ENCODE peak calls at places on chromosomes 7 and 10, in eight cellular contexts. One of them, this sample, is unnamed.

GRCh38 chr10:43461950-43462349 is 25.0 kb downstream of the ZNF487 start:
- DNase-seq in Peyer's patch: peak; percentile 62
- DNase-seq in H1: no peak
- DNase-seq in breast epithelium: no peak
- DNase-seq in left ventricle myocardium inferior: no peak
- DNase-seq in gastrocnemius medialis: no peak
- DNase-seq in thoracic aorta: no peak
- DNase-seq in tibial artery: no peak
- DNase-seq in this sample: no peak

GRCh38 chr7:140383954-140384713 is 14.2 kb downstream of the SLC37A3 start:
- DNase-seq in gastrocnemius medialis: no peak
- DNase-seq in tibial artery: no peak
- DNase-seq in H1: no peak
- DNase-seq in Peyer's patch: no peak
- DNase-seq in thoracic aorta: no peak
- DNase-seq in breast epithelium: no peak
- DNase-seq in left ventricle myocardium inferior: no peak
- DNase-seq in this sample: no peak

GRCh38 chr10:98919899-98920298 is 315.8 kb downstream of the HPSE2 start:
- DNase-seq in Peyer's patch: no peak
- DNase-seq in thoracic aorta: no peak
- DNase-seq in tibial artery: no peak
- DNase-seq in breast epithelium: no peak
- DNase-seq in left ventricle myocardium inferior: no peak
- DNase-seq in gastrocnemius medialis: no peak
- DNase-seq in H1: no peak
- DNase-seq in this sample: no peak

GRCh38 chr7:150983893-150984368 is 5.8 kb upstream of the KCNH2 start:
- DNase-seq in Peyer's patch: peak; percentile 47
- DNase-seq in breast epithelium: no peak
- DNase-seq in thoracic aorta: no peak
- DNase-seq in tibial artery: no peak
- DNase-seq in gastrocnemius medialis: no peak
- DNase-seq in left ventricle myocardium inferior: no peak
- DNase-seq in H1: no peak
- DNase-seq in this sample: no peak

GRCh38 chr10:86963341-86963919 is 4.9 kb upstream of the ADIRF start:
- DNase-seq in Peyer's patch: peak; percentile 42
- DNase-seq in tibial artery: no peak
- DNase-seq in left ventricle myocardium inferior: no peak
- DNase-seq in gastrocnemius medialis: no peak
- DNase-seq in thoracic aorta: no peak
- DNase-seq in breast epithelium: peak; percentile 13
- DNase-seq in H1: no peak
- DNase-seq in this sample: peak; percentile 43

GRCh38 chr10:13776861-13777301 is 190.1 kb downstream of the PRPF18 start:
- DNase-seq in left ventricle myocardium inferior: no peak
- DNase-seq in gastrocnemius medialis: no peak
- DNase-seq in H1: no peak
- DNase-seq in tibial artery: no peak
- DNase-seq in thoracic aorta: no peak
- DNase-seq in Peyer's patch: no peak
- DNase-seq in breast epithelium: no peak
- DNase-seq in this sample: no peak

GRCh38 chr7:131629203-131629871 is 72.9 kb upstream of the PODXL start:
- DNase-seq in gastrocnemius medialis: peak; percentile 20
- DNase-seq in left ventricle myocardium inferior: peak; percentile 51
- DNase-seq in tibial artery: peak; percentile 43
- DNase-seq in breast epithelium: no peak
- DNase-seq in H1: no peak
- DNase-seq in thoracic aorta: no peak
- DNase-seq in Peyer's patch: no peak
- DNase-seq in this sample: peak; percentile 82

GRCh38 chr10:60661627-60662026 is 116.7 kb upstream of the CDK1 start:
- DNase-seq in tibial artery: no peak
- DNase-seq in thoracic aorta: no peak
- DNase-seq in Peyer's patch: no peak
- DNase-seq in gastrocnemius medialis: no peak
- DNase-seq in left ventricle myocardium inferior: no peak
- DNase-seq in breast epithelium: no peak
- DNase-seq in H1: peak; percentile 51
- DNase-seq in this sample: no peak

GRCh38 chr10:99374526-99374925 is 45.4 kb downstream of the CNNM1 start:
- DNase-seq in thoracic aorta: no peak
- DNase-seq in H1: no peak
- DNase-seq in gastrocnemius medialis: no peak
- DNase-seq in breast epithelium: no peak
- DNase-seq in tibial artery: no peak
- DNase-seq in Peyer's patch: no peak
- DNase-seq in left ventricle myocardium inferior: no peak
- DNase-seq in this sample: no peak

GRCh38 chr7:309586-310228 is 19.7 kb downstream of the FOXL3 start:
- DNase-seq in H1: no peak
- DNase-seq in breast epithelium: no peak
- DNase-seq in Peyer's patch: no peak
- DNase-seq in thoracic aorta: no peak
- DNase-seq in gastrocnemius medialis: no peak
- DNase-seq in tibial artery: no peak
- DNase-seq in left ventricle myocardium inferior: no peak
- DNase-seq in this sample: no peak

GRCh38 chr10:94546058-94546595 is 539 bp downstream of the HELLS start:
- DNase-seq in thoracic aorta: no peak
- DNase-seq in Peyer's patch: no peak
- DNase-seq in gastrocnemius medialis: no peak
- DNase-seq in breast epithelium: no peak
- DNase-seq in tibial artery: no peak
- DNase-seq in H1: no peak
- DNase-seq in left ventricle myocardium inferior: no peak
- DNase-seq in this sample: no peak

GRCh38 chr7:128908750-128909385 is 1.6 kb downstream of the KCP start:
- DNase-seq in left ventricle myocardium inferior: no peak
- DNase-seq in tibial artery: no peak
- DNase-seq in thoracic aorta: no peak
- DNase-seq in Peyer's patch: peak; percentile 10
- DNase-seq in gastrocnemius medialis: no peak
- DNase-seq in H1: no peak
- DNase-seq in breast epithelium: no peak
- DNase-seq in this sample: no peak

GRCh38 chr10:60203993-60204618 is 185.6 kb downstream of the ANK3 start:
- DNase-seq in gastrocnemius medialis: no peak
- DNase-seq in Peyer's patch: no peak
- DNase-seq in H1: no peak
- DNase-seq in thoracic aorta: no peak
- DNase-seq in left ventricle myocardium inferior: no peak
- DNase-seq in breast epithelium: no peak
- DNase-seq in tibial artery: no peak
- DNase-seq in this sample: no peak

GRCh38 chr10:99530108-99531025 is 2.4 kb upstream of the NKX2-3 start:
- DNase-seq in H1: no peak
- DNase-seq in Peyer's patch: no peak
- DNase-seq in tibial artery: no peak
- DNase-seq in breast epithelium: no peak
- DNase-seq in thoracic aorta: no peak
- DNase-seq in gastrocnemius medialis: no peak
- DNase-seq in left ventricle myocardium inferior: no peak
- DNase-seq in this sample: no peak

GRCh38 chr7:22485189-22485588 is 14.8 kb downstream of the STEAP1B start:
- DNase-seq in breast epithelium: no peak
- DNase-seq in thoracic aorta: no peak
- DNase-seq in tibial artery: no peak
- DNase-seq in left ventricle myocardium inferior: no peak
- DNase-seq in Peyer's patch: no peak
- DNase-seq in H1: no peak
- DNase-seq in gastrocnemius medialis: no peak
- DNase-seq in this sample: no peak

DNA sequence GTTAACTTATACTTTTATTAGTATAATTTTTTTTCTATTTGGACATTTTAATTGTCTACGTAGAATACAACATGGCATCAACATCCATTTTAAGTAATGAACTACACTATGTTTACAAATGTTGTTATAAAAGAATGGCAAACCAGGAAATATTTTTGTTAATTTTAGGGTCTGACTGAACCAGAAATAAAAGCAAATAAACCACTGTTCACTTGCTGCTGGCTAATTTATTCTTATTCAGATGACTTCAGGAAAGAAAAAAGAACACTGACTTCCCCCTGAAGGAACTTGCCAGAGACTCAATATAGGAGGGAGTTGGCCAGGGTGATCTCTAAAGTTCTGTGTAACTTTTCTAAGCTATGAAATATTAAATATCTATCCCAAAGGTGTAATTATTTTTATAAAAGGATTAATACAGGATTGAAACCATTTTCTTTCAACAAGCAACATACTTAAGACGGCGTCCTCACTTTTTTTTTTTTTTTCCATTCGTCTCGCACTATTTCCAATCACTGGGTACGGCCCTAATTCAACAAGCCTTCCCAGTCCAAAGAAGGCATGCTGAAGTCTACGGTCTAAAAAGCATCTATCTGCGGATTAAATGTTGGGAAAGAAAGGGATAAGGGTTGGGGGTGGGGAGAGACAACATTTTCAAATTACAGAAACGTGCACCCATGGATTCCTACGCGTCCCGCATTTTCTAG is 1.1 kb downstream of the USP6NL start:
- DNase-seq in thoracic aorta: no peak
- DNase-seq in Peyer's patch: no peak
- DNase-seq in breast epithelium: no peak
- DNase-seq in gastrocnemius medialis: no peak
- DNase-seq in left ventricle myocardium inferior: no peak
- DNase-seq in H1: no peak
- DNase-seq in tibial artery: no peak
- DNase-seq in this sample: no peak
- H3K4me3 ChIP-seq in thoracic aorta: peak overlapping the region; percentile 93
- H3K4me3 ChIP-seq in Peyer's patch: peak overlapping the region; percentile 99
- H3K4me3 ChIP-seq in breast epithelium: peak overlapping the region; percentile 96
- H3K4me3 ChIP-seq in gastrocnemius medialis: peak overlapping the region; percentile 81
- H3K4me3 ChIP-seq in left ventricle myocardium inferior: peak overlapping the region; percentile 83
- H3K4me3 ChIP-seq in H1: peak overlapping the region; percentile 98
- H3K4me3 ChIP-seq in tibial artery: peak overlapping the region; percentile 86
- H3K4me3 ChIP-seq in this sample: peak overlapping the region; percentile 95

GRCh38 chr7:6117533-6117932 is 86.4 kb downstream of the ANKRD61 start:
- DNase-seq in tibial artery: no peak
- DNase-seq in Peyer's patch: no peak
- DNase-seq in left ventricle myocardium inferior: no peak
- DNase-seq in gastrocnemius medialis: no peak
- DNase-seq in H1: no peak
- DNase-seq in thoracic aorta: no peak
- DNase-seq in breast epithelium: no peak
- DNase-seq in this sample: no peak
- H3K36me3 ChIP-seq in tibial artery: peaks cover 93% of the 10 kb centered on the region
- H3K36me3 ChIP-seq in Peyer's patch: peaks cover 81% of the 10 kb centered on the region
- H3K36me3 ChIP-seq in left ventricle myocardium inferior: peaks cover 87% of the 10 kb centered on the region
- H3K36me3 ChIP-seq in gastrocnemius medialis: peaks cover 45% of the 10 kb centered on the region
- H3K36me3 ChIP-seq in H1: peaks cover 25% of the 10 kb centered on the region
- H3K36me3 ChIP-seq in thoracic aorta: peaks cover 51% of the 10 kb centered on the region
- H3K36me3 ChIP-seq in breast epithelium: no peaks in the 10 kb centered on the region
- H3K36me3 ChIP-seq in this sample: peaks cover 65% of the 10 kb centered on the region

GRCh38 chr7:134865001-134865845 is 85.8 kb downstream of the CALD1 start:
- DNase-seq in breast epithelium: no peak
- DNase-seq in Peyer's patch: no peak
- DNase-seq in gastrocnemius medialis: no peak
- DNase-seq in tibial artery: no peak
- DNase-seq in H1: no peak
- DNase-seq in left ventricle myocardium inferior: no peak
- DNase-seq in thoracic aorta: no peak
- DNase-seq in this sample: no peak
- H3K4me3 ChIP-seq in breast epithelium: peak overlapping the region; percentile 23
- H3K4me3 ChIP-seq in Peyer's patch: no peak overlapping the region
- H3K4me3 ChIP-seq in gastrocnemius medialis: peak overlapping the region; percentile 43
- H3K4me3 ChIP-seq in tibial artery: peak overlapping the region; percentile 22
- H3K4me3 ChIP-seq in H1: no peak overlapping the region
- H3K4me3 ChIP-seq in left ventricle myocardium inferior: peak overlapping the region; percentile 52
- H3K4me3 ChIP-seq in thoracic aorta: peak overlapping the region; percentile 35
- H3K4me3 ChIP-seq in this sample: no peak overlapping the region

GRCh38 chr10:110597476-110597875 is 30.0 kb downstream of the SMC3 start:
- DNase-seq in tibial artery: no peak
- DNase-seq in Peyer's patch: no peak
- DNase-seq in H1: no peak
- DNase-seq in breast epithelium: no peak
- DNase-seq in thoracic aorta: no peak
- DNase-seq in left ventricle myocardium inferior: no peak
- DNase-seq in gastrocnemius medialis: no peak
- DNase-seq in this sample: no peak

GRCh38 chr10:110600487-110601101 is 33.1 kb downstream of the SMC3 start:
- DNase-seq in tibial artery: no peak
- DNase-seq in H1: peak; percentile 27
- DNase-seq in gastrocnemius medialis: no peak
- DNase-seq in Peyer's patch: no peak
- DNase-seq in breast epithelium: no peak
- DNase-seq in thoracic aorta: no peak
- DNase-seq in left ventricle myocardium inferior: no peak
- DNase-seq in this sample: no peak
- H3K36me3 ChIP-seq in tibial artery: peaks cover 96% of the 10 kb centered on the region
- H3K36me3 ChIP-seq in H1: peaks cover 41% of the 10 kb centered on the region
- H3K36me3 ChIP-seq in gastrocnemius medialis: peaks cover 73% of the 10 kb centered on the region
- H3K36me3 ChIP-seq in Peyer's patch: peaks cover 95% of the 10 kb centered on the region
- H3K36me3 ChIP-seq in breast epithelium: no peaks in the 10 kb centered on the region
- H3K36me3 ChIP-seq in thoracic aorta: peaks cover 42% of the 10 kb centered on the region
- H3K36me3 ChIP-seq in left ventricle myocardium inferior: peaks cover 97% of the 10 kb centered on the region
- H3K36me3 ChIP-seq in this sample: peaks cover 60% of the 10 kb centered on the region

GRCh38 chr10:91909178-91909677 is at the start of gene FGFBP3:
- DNase-seq in gastrocnemius medialis: no peak
- DNase-seq in thoracic aorta: no peak
- DNase-seq in H1: no peak
- DNase-seq in tibial artery: no peak
- DNase-seq in left ventricle myocardium inferior: no peak
- DNase-seq in breast epithelium: no peak
- DNase-seq in Peyer's patch: peak; percentile 51
- DNase-seq in this sample: no peak

GRCh38 chr10:91908358-91909177 is 718 bp downstream of the FGFBP3 start:
- DNase-seq in breast epithelium: peak; percentile 43
- DNase-seq in left ventricle myocardium inferior: peak; percentile 72
- DNase-seq in H1: no peak
- DNase-seq in gastrocnemius medialis: peak; percentile 67
- DNase-seq in Peyer's patch: peak; percentile 86
- DNase-seq in thoracic aorta: peak; percentile 38
- DNase-seq in tibial artery: peak; percentile 72
- DNase-seq in this sample: peak; percentile 78

GRCh38 chr10:91907914-91908357 is 1.4 kb downstream of the FGFBP3 start:
- DNase-seq in breast epithelium: no peak
- DNase-seq in gastrocnemius medialis: no peak
- DNase-seq in H1: no peak
- DNase-seq in left ventricle myocardium inferior: no peak
- DNase-seq in thoracic aorta: no peak
- DNase-seq in Peyer's patch: no peak
- DNase-seq in tibial artery: no peak
- DNase-seq in this sample: no peak

GRCh38 chr10:91910467-91910866 is 1.2 kb upstream of the FGFBP3 start:
- DNase-seq in gastrocnemius medialis: no peak
- DNase-seq in H1: no peak
- DNase-seq in left ventricle myocardium inferior: no peak
- DNase-seq in tibial artery: no peak
- DNase-seq in breast epithelium: no peak
- DNase-seq in thoracic aorta: no peak
- DNase-seq in Peyer's patch: no peak
- DNase-seq in this sample: no peak

GRCh38 chr10:91907033-91907594 is 2.2 kb downstream of the FGFBP3 start:
- DNase-seq in H1: no peak
- DNase-seq in breast epithelium: no peak
- DNase-seq in left ventricle myocardium inferior: no peak
- DNase-seq in thoracic aorta: no peak
- DNase-seq in tibial artery: no peak
- DNase-seq in gastrocnemius medialis: no peak
- DNase-seq in Peyer's patch: no peak
- DNase-seq in this sample: no peak
- H3K4me3 ChIP-seq in H1: peak overlapping the region; percentile 79
- H3K4me3 ChIP-seq in breast epithelium: no peak overlapping the region
- H3K4me3 ChIP-seq in left ventricle myocardium inferior: peak overlapping the region; percentile 78
- H3K4me3 ChIP-seq in thoracic aorta: peak overlapping the region; percentile 90
- H3K4me3 ChIP-seq in tibial artery: peak overlapping the region; percentile 72
- H3K4me3 ChIP-seq in gastrocnemius medialis: no peak overlapping the region
- H3K4me3 ChIP-seq in Peyer's patch: no peak overlapping the region
- H3K4me3 ChIP-seq in this sample: no peak overlapping the region

This sample was measured in right atrium auricular region.